ENCODE peak calls at places on chromosome 18, in five cellular contexts. V is SJSA1; C is activated T-cell treated with anti-CD3 and anti-CD28 coated beads for 24 hours; S is HT-29; I is CD8-positive, alpha-beta memory T cell. Z is an unnamed sample.

GRCh38 chr18:24868760-24869237 is 408.4 kb downstream of the HRH4 start:
- DNase-seq in S (no peak), V (no peak), C (no peak), I (no peak), Z (no peak)

GRCh38 chr18:52288403-52289004 is 51.5 kb upstream of the DCC start:
- DNase-seq in I (no peak), V (no peak), S (peak), C (no peak), Z (peak)

GRCh38 chr18:43563780-43564179 is 286.5 kb upstream of the SYT4 start:
- DNase-seq in C (no peak), I (no peak), S (peak), V (no peak), Z (peak)

GRCh38 chr18:23257686-23258565 is 122.6 kb downstream of the CABLES1 start:
- DNase-seq in I (no peak), S (no peak), C (no peak), V (no peak), Z (no peak)

GRCh38 chr18:7497081-7497480 is 70.0 kb upstream of the PTPRM start:
- DNase-seq in C (no peak), I (no peak), S (no peak), V (no peak), Z (no peak)

GRCh38 chr18:10140461-10140911 is 226.7 kb downstream of the VAPA start:
- DNase-seq in S (no peak), C (no peak), V (no peak), I (no peak), Z (no peak)

GRCh38 chr18:23967321-23968089 is 47.0 kb upstream of the TTC39C start:
- DNase-seq in I (peak), C (no peak), S (no peak), V (no peak), Z (no peak)

GRCh38 chr18:63949068-63949737 is at the start of gene HMSD:
- DNase-seq in C (peak), S (peak), V (peak), I (peak), Z (no peak)

Z was measured in HepG2.